ENCODE peak calls at places on chromosomes 5 and 9, in five cellular contexts. K, Y, E, V and F are unnamed samples.

GRCh38 chr5:157024213-157024959 is 34.5 kb downstream of the HAVCR1 start:
- DNase-seq in K (no peak), E (no peak), V (no peak), Y (no peak), F (no peak)

GRCh38 chr9:13432914-13433313 is 153.4 kb upstream of the MPDZ start:
- DNase-seq in E (no peak), K (no peak), Y (no peak), V (no peak), F (no peak)

GRCh38 chr9:108662935-108663334 is 192.9 kb downstream of the ACTL7B start:
- DNase-seq in V (no peak), K (no peak), Y (no peak), E (no peak), F (no peak)

GRCh38 chr9:70439991-70440706 is 25.7 kb upstream of the KLF9 start:
- DNase-seq in V (no peak), Y (no peak), E (no peak), K (no peak), F (no peak)

GRCh38 chr9:15079989-15080388 is 169.8 kb upstream of the FREM1 start:
- DNase-seq in E (no peak), V (no peak), K (no peak), Y (no peak), F (no peak)

GRCh38 chr9:738209-738915 is 103.1 kb upstream of the DMRT1 start:
- DNase-seq in V (no peak), Y (no peak), K (no peak), E (no peak), F (peak; percentile 89)

GRCh38 chr9:15824310-15824709 is 271.5 kb downstream of the CCDC171 start:
- DNase-seq in V (peak; percentile 3), Y (no peak), K (no peak), E (no peak), F (peak; percentile 1)

GRCh38 chr5:74328221-74328630 is 312.3 kb downstream of the ENC1 start:
- DNase-seq in K (no peak), E (no peak), Y (no peak), V (no peak), F (no peak)

GRCh38 chr9:5633243-5633642 is 4.3 kb downstream of the RIC1 start:
- DNase-seq in V (no peak), E (no peak), Y (no peak), K (no peak), F (no peak)

GRCh38 chr5:39420482-39421145 is 4.2 kb downstream of the DAB2 start:
- DNase-seq in V (no peak), Y (no peak), E (no peak), K (peak; percentile 27), F (peak; percentile 57)

GRCh38 chr5:150694638-150695037 is 6.2 kb downstream of the RBM22 start:
- DNase-seq in E (no peak), K (no peak), V (no peak), Y (no peak), F (no peak)

GRCh38 chr5:142388696-142389095 is 63.9 kb upstream of the SPRY4 start:
- DNase-seq in Y (no peak), E (no peak), K (no peak), V (no peak), F (peak; percentile 11)

GRCh38 chr9:130780865-130781504 is 54.1 kb upstream of the ABL1 start:
- DNase-seq in K (no peak), V (no peak), Y (no peak), E (no peak), F (peak; percentile 97)

GRCh38 chr5:55072668-55073067 is 29.8 kb upstream of the GZMA start:
- DNase-seq in Y (no peak), V (no peak), E (no peak), K (no peak), F (no peak)

GRCh38 chr9:34437006-34437925 is 21.1 kb downstream of the FAM219A start:
- DNase-seq in V (peak; percentile 90), K (peak; percentile 61), E (peak; percentile 74), Y (peak; percentile 36), F (peak; percentile 52)

GRCh38 chr5:140881889-140882590 is at the start of gene PCDHA13:
- DNase-seq in K (no peak), E (no peak), V (no peak), Y (no peak), F (no peak)

GRCh38 chr9:78236511-78236950 is 656 bp downstream of the CEP78 start:
- DNase-seq in K (no peak), E (peak; percentile 23), V (no peak), Y (peak; percentile 2), F (no peak)

GRCh38 chr9:92492781-92493401 is 10.6 kb upstream of the ASPN start:
- DNase-seq in K (no peak), Y (no peak), E (no peak), V (peak; percentile 67), F (no peak)

GRCh38 chr5:132528866-132529634 is 14.3 kb downstream of the IL5 start:
- DNase-seq in Y (no peak), K (no peak), E (peak; percentile 8), V (no peak), F (no peak)

GRCh38 chr5:174459071-174459702 is 265.2 kb upstream of the MSX2 start:
- DNase-seq in Y (no peak), V (no peak), E (no peak), K (no peak), F (no peak)

GRCh38 chr5:91797581-91797980 is 414.5 kb upstream of the ARRDC3 start:
- DNase-seq in V (no peak), E (no peak), Y (no peak), K (no peak), F (no peak)

GRCh38 chr5:124806026-124806856 is 59.8 kb upstream of the ZNF608 start:
- DNase-seq in K (peak; percentile 90), E (no peak), V (peak; percentile 82), Y (no peak), F (no peak)

GRCh38 chr5:53882637-53883036 is 322.2 kb downstream of the NDUFS4 start:
- DNase-seq in K (no peak), E (no peak), V (no peak), Y (no peak), F (no peak)

GRCh38 chr5:113212244-113212920 is 222.4 kb downstream of the TSSK1B start:
- DNase-seq in K (no peak), E (no peak), Y (no peak), V (no peak), F (no peak)

GRCh38 chr9:91060520-91061343 is 259.1 kb downstream of the SYK start:
- DNase-seq in Y (no peak), K (no peak), V (no peak), E (no peak), F (peak; percentile 96)

GRCh38 chr5:91074615-91075014 is 308.5 kb downstream of the ARRDC3 start:
- DNase-seq in V (no peak), K (no peak), Y (no peak), E (no peak), F (peak; percentile 82)

GRCh38 chr5:111016801-111017200 is 54.7 kb upstream of the TSLP start:
- DNase-seq in V (no peak), Y (no peak), K (no peak), E (no peak), F (no peak)

GRCh38 chr5:31066655-31067328 is 126.7 kb upstream of the CDH6 start:
- DNase-seq in Y (no peak), E (no peak), K (no peak), V (no peak), F (peak; percentile 35)

GRCh38 chr5:98911221-98912040 is 17.4 kb downstream of the CHD1 start:
- DNase-seq in K (no peak), Y (no peak), E (no peak), V (peak; percentile 4), F (no peak)

GRCh38 chr5:18497089-18497488 is 862.8 kb downstream of the TAF11L14 start:
- DNase-seq in V (no peak), Y (no peak), E (no peak), K (no peak), F (no peak)

GRCh38 chr9:123607479-123607878 is 251.5 kb downstream of the CRB2 start:
- DNase-seq in K (no peak), V (no peak), Y (no peak), E (no peak), F (no peak)

GRCh38 chr9:19788614-19789271 is at the start of gene SLC24A2:
- DNase-seq in V (no peak), Y (no peak), E (no peak), K (no peak), F (no peak)

GRCh38 chr5:170573119-170573518 is 69.3 kb downstream of the KCNIP1 start:
- DNase-seq in V (no peak), Y (no peak), E (no peak), K (no peak), F (no peak)